ENCODE peak calls at places on chromosomes 11 and 22, in six cellular contexts. X is stimulated activated CD4-positive, alpha-beta T cell treated with anti-CD3 and anti-CD28 coated beads, Interleukin-1b, Interleukin-23, amount 100 ng/mL, for 24 hours; A is epithelial cell of prostate; N is GM23338; D is head of caudate nucleus; J is fibroblast of pulmonary artery. Z is an unnamed sample.

GRCh38 chr11:67384851-67385366 is 6.9 kb upstream of the RAD9A start:
- DNase-seq in A (no peak), X (no peak), N (no peak), D (no peak), J (peak), Z (no peak)

GRCh38 chr11:2980168-2980840 is 11.8 kb downstream of the NAP1L4 start:
- DNase-seq in A (no peak), X (no peak), J (no peak), D (no peak), N (no peak), Z (no peak)

GRCh38 chr11:64611176-64611575 is 20.2 kb downstream of the SLC22A12 start:
- DNase-seq in N (no peak), X (no peak), D (no peak), A (no peak), J (no peak), Z (no peak)

GRCh38 chr11:102981324-102981910 is 25.9 kb upstream of the MMP13 start:
- DNase-seq in J (no peak), A (no peak), D (no peak), N (peak), X (no peak), Z (no peak)

GRCh38 chr22:42655693-42656092 is 6.5 kb upstream of the CYB5R3 start:
- DNase-seq in J (no peak), D (no peak), X (no peak), N (peak), A (no peak), Z (peak)

GRCh38 chr11:61092280-61092766 is 10.0 kb upstream of the CD5 start:
- DNase-seq in X (peak), J (no peak), N (no peak), D (no peak), A (no peak), Z (peak)

GRCh38 chr22:35464399-35464798 is 64.5 kb downstream of the MCM5 start:
- DNase-seq in X (no peak), J (no peak), N (no peak), D (no peak), A (no peak), Z (no peak)

GRCh38 chr22:21933413-21933812 is 19.2 kb downstream of the PPM1F start:
- DNase-seq in A (no peak), D (no peak), J (no peak), N (no peak), X (no peak), Z (no peak)

GRCh38 chr11:61042961-61043540 is 59.2 kb upstream of the CD5 start:
- DNase-seq in X (no peak), J (no peak), A (no peak), N (no peak), D (no peak), Z (no peak)

GRCh38 chr11:122517403-122518379 is 137.8 kb upstream of the UBASH3B start:
- DNase-seq in J (no peak), N (no peak), A (no peak), X (no peak), D (no peak), Z (peak)

GRCh38 chr11:45423036-45423435 is 136.9 kb upstream of the SYT13 start:
- DNase-seq in D (no peak), X (no peak), N (no peak), A (no peak), J (no peak), Z (no peak)

GRCh38 chr11:16358726-16359125 is 2.4 kb upstream of the SOX6 start:
- DNase-seq in D (no peak), N (no peak), J (no peak), X (no peak), A (no peak), Z (no peak)

GRCh38 chr22:37024339-37025157 is 5.0 kb downstream of the MPST start:
- DNase-seq in D (no peak), J (no peak), X (no peak), N (no peak), A (no peak), Z (no peak)

GRCh38 chr22:47091921-47092700 is 329.7 kb downstream of the TBC1D22A start:
- DNase-seq in X (no peak), A (no peak), J (no peak), N (no peak), D (no peak), Z (no peak)

GRCh38 chr11:61781585-61781984 is 10.8 kb downstream of the TMEM258 start:
- DNase-seq in X (no peak), D (no peak), J (no peak), A (no peak), N (no peak), Z (no peak)

GRCh38 chr11:104876838-104877500 is 21.3 kb downstream of the CASP12 start:
- DNase-seq in D (no peak), A (no peak), X (no peak), J (no peak), N (no peak), Z (no peak)